ENCODE peak calls at places on chromosomes 6 and 20, in nine cellular contexts. One of them, this sample, is unnamed.
A peak's percentile ranks its signal among the peaks of the same experiment; 100 is the strongest.

GRCh38 chr6:48184644-48185043 is 73.6 kb upstream of the PTCHD4 start:
- DNase-seq in T-helper 17 cell: no peak
- DNase-seq in NCI-H2081: peak; percentile 74
- DNase-seq in psoas muscle: no peak
- DNase-seq in GM19239: no peak
- DNase-seq in stimulated activated CD4-positive, alpha-beta T cell treated with anti-CD3 and anti-CD28 coated beads, Interleukin-1b, Interleukin-23, amount 100 ng/mL, for 24 hours: no peak
- DNase-seq in astrocyte of the cerebellum: no peak
- DNase-seq in NCI-H510A treated with DMSO at 0.1 percent for 48 hours: no peak
- DNase-seq in Calu3: no peak
- DNase-seq in this sample: no peak

GRCh38 chr6:170124836-170125235 is 166.0 kb downstream of the DLL1 start:
- DNase-seq in T-helper 17 cell: no peak
- DNase-seq in NCI-H2081: no peak
- DNase-seq in psoas muscle: no peak
- DNase-seq in GM19239: no peak
- DNase-seq in stimulated activated CD4-positive, alpha-beta T cell treated with anti-CD3 and anti-CD28 coated beads, Interleukin-1b, Interleukin-23, amount 100 ng/mL, for 24 hours: no peak
- DNase-seq in astrocyte of the cerebellum: no peak
- DNase-seq in NCI-H510A treated with DMSO at 0.1 percent for 48 hours: peak; percentile 2
- DNase-seq in Calu3: peak; percentile 57
- DNase-seq in this sample: peak; percentile 14

GRCh38 chr6:44593539-44593944 is 206.0 kb downstream of the CDC5L start:
- DNase-seq in T-helper 17 cell: no peak
- DNase-seq in NCI-H2081: peak; percentile 48
- DNase-seq in psoas muscle: no peak
- DNase-seq in GM19239: peak; percentile 26
- DNase-seq in stimulated activated CD4-positive, alpha-beta T cell treated with anti-CD3 and anti-CD28 coated beads, Interleukin-1b, Interleukin-23, amount 100 ng/mL, for 24 hours: peak; percentile 35
- DNase-seq in astrocyte of the cerebellum: peak; percentile 68
- DNase-seq in NCI-H510A treated with DMSO at 0.1 percent for 48 hours: peak; percentile 32
- DNase-seq in Calu3: peak; percentile 68
- DNase-seq in this sample: peak; percentile 56

GRCh38 chr6:157461000-157461915 is 80.3 kb downstream of the ZDHHC14 start:
- DNase-seq in T-helper 17 cell: no peak
- DNase-seq in NCI-H2081: no peak
- DNase-seq in psoas muscle: no peak
- DNase-seq in GM19239: peak; percentile 19
- DNase-seq in stimulated activated CD4-positive, alpha-beta T cell treated with anti-CD3 and anti-CD28 coated beads, Interleukin-1b, Interleukin-23, amount 100 ng/mL, for 24 hours: no peak
- DNase-seq in astrocyte of the cerebellum: peak; percentile 37
- DNase-seq in NCI-H510A treated with DMSO at 0.1 percent for 48 hours: no peak
- DNase-seq in Calu3: peak; percentile 20
- DNase-seq in this sample: no peak

GRCh38 chr6:149961728-149962425 is 1.9 kb upstream of the ULBP1 start:
- DNase-seq in T-helper 17 cell: no peak
- DNase-seq in NCI-H2081: no peak
- DNase-seq in psoas muscle: no peak
- DNase-seq in GM19239: no peak
- DNase-seq in stimulated activated CD4-positive, alpha-beta T cell treated with anti-CD3 and anti-CD28 coated beads, Interleukin-1b, Interleukin-23, amount 100 ng/mL, for 24 hours: no peak
- DNase-seq in astrocyte of the cerebellum: no peak
- DNase-seq in NCI-H510A treated with DMSO at 0.1 percent for 48 hours: no peak
- DNase-seq in Calu3: peak; percentile 47
- DNase-seq in this sample: peak; percentile 16

GRCh38 chr6:11632795-11633511 is 95.4 kb downstream of the TMEM170B start:
- DNase-seq in T-helper 17 cell: no peak
- DNase-seq in NCI-H2081: no peak
- DNase-seq in psoas muscle: no peak
- DNase-seq in GM19239: no peak
- DNase-seq in stimulated activated CD4-positive, alpha-beta T cell treated with anti-CD3 and anti-CD28 coated beads, Interleukin-1b, Interleukin-23, amount 100 ng/mL, for 24 hours: no peak
- DNase-seq in astrocyte of the cerebellum: no peak
- DNase-seq in NCI-H510A treated with DMSO at 0.1 percent for 48 hours: no peak
- DNase-seq in Calu3: no peak
- DNase-seq in this sample: no peak

GRCh38 chr6:160293844-160294243 is 35.2 kb upstream of the SLC22A2 start:
- DNase-seq in T-helper 17 cell: no peak
- DNase-seq in NCI-H2081: no peak
- DNase-seq in psoas muscle: no peak
- DNase-seq in GM19239: no peak
- DNase-seq in stimulated activated CD4-positive, alpha-beta T cell treated with anti-CD3 and anti-CD28 coated beads, Interleukin-1b, Interleukin-23, amount 100 ng/mL, for 24 hours: no peak
- DNase-seq in astrocyte of the cerebellum: no peak
- DNase-seq in NCI-H510A treated with DMSO at 0.1 percent for 48 hours: no peak
- DNase-seq in Calu3: no peak
- DNase-seq in this sample: no peak

GRCh38 chr6:27593200-27593818 is 120.4 kb upstream of the ZNF184 start:
- DNase-seq in T-helper 17 cell: no peak
- DNase-seq in NCI-H2081: no peak
- DNase-seq in psoas muscle: no peak
- DNase-seq in GM19239: no peak
- DNase-seq in stimulated activated CD4-positive, alpha-beta T cell treated with anti-CD3 and anti-CD28 coated beads, Interleukin-1b, Interleukin-23, amount 100 ng/mL, for 24 hours: no peak
- DNase-seq in astrocyte of the cerebellum: no peak
- DNase-seq in NCI-H510A treated with DMSO at 0.1 percent for 48 hours: no peak
- DNase-seq in Calu3: no peak
- DNase-seq in this sample: no peak

GRCh38 chr6:167644404-167645132 is 182.1 kb upstream of the AFDN start:
- DNase-seq in T-helper 17 cell: no peak
- DNase-seq in NCI-H2081: no peak
- DNase-seq in psoas muscle: no peak
- DNase-seq in GM19239: no peak
- DNase-seq in stimulated activated CD4-positive, alpha-beta T cell treated with anti-CD3 and anti-CD28 coated beads, Interleukin-1b, Interleukin-23, amount 100 ng/mL, for 24 hours: no peak
- DNase-seq in astrocyte of the cerebellum: no peak
- DNase-seq in NCI-H510A treated with DMSO at 0.1 percent for 48 hours: no peak
- DNase-seq in Calu3: no peak
- DNase-seq in this sample: no peak

GRCh38 chr6:142551145-142551811 is 249.5 kb downstream of the ADGRG6 start:
- DNase-seq in T-helper 17 cell: no peak
- DNase-seq in NCI-H2081: peak; percentile 47
- DNase-seq in psoas muscle: no peak
- DNase-seq in GM19239: no peak
- DNase-seq in stimulated activated CD4-positive, alpha-beta T cell treated with anti-CD3 and anti-CD28 coated beads, Interleukin-1b, Interleukin-23, amount 100 ng/mL, for 24 hours: no peak
- DNase-seq in astrocyte of the cerebellum: peak; percentile 4
- DNase-seq in NCI-H510A treated with DMSO at 0.1 percent for 48 hours: no peak
- DNase-seq in Calu3: peak; percentile 32
- DNase-seq in this sample: peak; percentile 62

GRCh38 chr6:97449437-97449966 is 166.5 kb upstream of the MMS22L start:
- DNase-seq in T-helper 17 cell: no peak
- DNase-seq in NCI-H2081: no peak
- DNase-seq in psoas muscle: no peak
- DNase-seq in GM19239: no peak
- DNase-seq in stimulated activated CD4-positive, alpha-beta T cell treated with anti-CD3 and anti-CD28 coated beads, Interleukin-1b, Interleukin-23, amount 100 ng/mL, for 24 hours: no peak
- DNase-seq in astrocyte of the cerebellum: no peak
- DNase-seq in NCI-H510A treated with DMSO at 0.1 percent for 48 hours: no peak
- DNase-seq in Calu3: no peak
- DNase-seq in this sample: no peak

GRCh38 chr6:14354919-14355572 is 237.5 kb downstream of the CD83 start:
- DNase-seq in T-helper 17 cell: no peak
- DNase-seq in NCI-H2081: no peak
- DNase-seq in psoas muscle: peak; percentile 50
- DNase-seq in GM19239: no peak
- DNase-seq in stimulated activated CD4-positive, alpha-beta T cell treated with anti-CD3 and anti-CD28 coated beads, Interleukin-1b, Interleukin-23, amount 100 ng/mL, for 24 hours: no peak
- DNase-seq in astrocyte of the cerebellum: peak; percentile 86
- DNase-seq in NCI-H510A treated with DMSO at 0.1 percent for 48 hours: no peak
- DNase-seq in Calu3: peak; percentile 19
- DNase-seq in this sample: no peak

GRCh38 chr20:62991196-62991807 is 15.5 kb downstream of the BHLHE23 start:
- DNase-seq in T-helper 17 cell: no peak
- DNase-seq in NCI-H2081: no peak
- DNase-seq in psoas muscle: no peak
- DNase-seq in GM19239: no peak
- DNase-seq in stimulated activated CD4-positive, alpha-beta T cell treated with anti-CD3 and anti-CD28 coated beads, Interleukin-1b, Interleukin-23, amount 100 ng/mL, for 24 hours: no peak
- DNase-seq in astrocyte of the cerebellum: no peak
- DNase-seq in NCI-H510A treated with DMSO at 0.1 percent for 48 hours: no peak
- DNase-seq in Calu3: no peak
- DNase-seq in this sample: no peak

GRCh38 chr20:51800132-51800721 is 2.1 kb downstream of the SALL4 start:
- DNase-seq in T-helper 17 cell: peak; percentile 31
- DNase-seq in NCI-H2081: peak; percentile 68
- DNase-seq in psoas muscle: peak; percentile 36
- DNase-seq in GM19239: peak; percentile 85
- DNase-seq in stimulated activated CD4-positive, alpha-beta T cell treated with anti-CD3 and anti-CD28 coated beads, Interleukin-1b, Interleukin-23, amount 100 ng/mL, for 24 hours: peak; percentile 17
- DNase-seq in astrocyte of the cerebellum: no peak
- DNase-seq in NCI-H510A treated with DMSO at 0.1 percent for 48 hours: peak; percentile 74
- DNase-seq in Calu3: peak; percentile 98
- DNase-seq in this sample: peak; percentile 61

GRCh38 chr20:3318226-3318884 is 79.4 kb upstream of the SLC4A11 start:
- DNase-seq in T-helper 17 cell: no peak
- DNase-seq in NCI-H2081: no peak
- DNase-seq in psoas muscle: no peak
- DNase-seq in GM19239: no peak
- DNase-seq in stimulated activated CD4-positive, alpha-beta T cell treated with anti-CD3 and anti-CD28 coated beads, Interleukin-1b, Interleukin-23, amount 100 ng/mL, for 24 hours: no peak
- DNase-seq in astrocyte of the cerebellum: no peak
- DNase-seq in NCI-H510A treated with DMSO at 0.1 percent for 48 hours: no peak
- DNase-seq in Calu3: no peak
- DNase-seq in this sample: no peak

GRCh38 chr6:135224037-135224647 is 43.0 kb downstream of the MYB start:
- DNase-seq in T-helper 17 cell: no peak
- DNase-seq in NCI-H2081: no peak
- DNase-seq in psoas muscle: no peak
- DNase-seq in GM19239: no peak
- DNase-seq in stimulated activated CD4-positive, alpha-beta T cell treated with anti-CD3 and anti-CD28 coated beads, Interleukin-1b, Interleukin-23, amount 100 ng/mL, for 24 hours: no peak
- DNase-seq in astrocyte of the cerebellum: no peak
- DNase-seq in NCI-H510A treated with DMSO at 0.1 percent for 48 hours: no peak
- DNase-seq in Calu3: no peak
- DNase-seq in this sample: peak; percentile 38

GRCh38 chr20:2162823-2163166 is 61.2 kb downstream of the STK35 start:
- DNase-seq in T-helper 17 cell: no peak
- DNase-seq in NCI-H2081: no peak
- DNase-seq in psoas muscle: no peak
- DNase-seq in GM19239: no peak
- DNase-seq in stimulated activated CD4-positive, alpha-beta T cell treated with anti-CD3 and anti-CD28 coated beads, Interleukin-1b, Interleukin-23, amount 100 ng/mL, for 24 hours: no peak
- DNase-seq in astrocyte of the cerebellum: no peak
- DNase-seq in NCI-H510A treated with DMSO at 0.1 percent for 48 hours: no peak
- DNase-seq in Calu3: no peak
- DNase-seq in this sample: no peak